ENCODE peak calls at places on chromosome 3, in seven cellular contexts. K is neuronal stem cell, I is mucosa of descending colon, X is thoracic aorta, A is astrocyte of the cerebellum, O is lower leg skin, C is K562. Y is an unnamed sample.

GRCh38 chr3:15051531-15051930 is 13.6 kb downstream of the MRPS25 start:
- DNase-seq in K (no peak), I (peak), X (no peak), A (no peak), O (no peak), C (peak), Y (peak)

GRCh38 chr3:194890086-194890485 is 204.4 kb downstream of the FAM43A start:
- DNase-seq in K (no peak), I (no peak), X (no peak), A (no peak), O (no peak), C (no peak), Y (no peak)

GRCh38 chr3:13281657-13282527 is 138.2 kb downstream of the NUP210 start:
- DNase-seq in K (no peak), I (no peak), X (no peak), A (no peak), O (no peak), C (peak), Y (no peak)

GRCh38 chr3:138118863-138119766 is 3.7 kb upstream of the DZIP1L start:
- DNase-seq in K (peak), I (peak), X (peak), A (peak), O (peak), C (peak), Y (peak)

GRCh38 chr3:50660386-50660785 is 14.3 kb upstream of the DOCK3 start:
- DNase-seq in K (no peak), I (no peak), X (no peak), A (no peak), O (no peak), C (no peak), Y (no peak)

GRCh38 chr3:73349657-73350056 is 275.1 kb downstream of the PDZRN3 start:
- DNase-seq in K (no peak), I (no peak), X (no peak), A (no peak), O (no peak), C (no peak), Y (no peak)

GRCh38 chr3:52827441-52827840 is 3.0 kb downstream of the ITIH4 start:
- DNase-seq in K (no peak), I (no peak), X (no peak), A (no peak), O (no peak), C (no peak), Y (no peak)

GRCh38 chr3:154795582-154795981 is 284.5 kb upstream of the MME start:
- DNase-seq in K (no peak), I (no peak), X (no peak), A (peak), O (no peak), C (no peak), Y (no peak)

GRCh38 chr3:98022978-98023820 is 11.9 kb downstream of the GABRR3 start:
- DNase-seq in K (peak), I (peak), X (peak), A (peak), O (peak), C (peak), Y (peak)

GRCh38 chr3:12716605-12717121 is 42.4 kb downstream of the TMEM40 start:
- DNase-seq in K (no peak), I (no peak), X (no peak), A (no peak), O (no peak), C (peak), Y (no peak)

GRCh38 chr3:59514865-59515482 is 465.1 kb upstream of the CFAP20DC start:
- DNase-seq in K (no peak), I (no peak), X (no peak), A (no peak), O (no peak), C (no peak), Y (no peak)

GRCh38 chr3:188160751-188161150 is 6.8 kb downstream of the LPP start:
- DNase-seq in K (no peak), I (no peak), X (no peak), A (no peak), O (no peak), C (no peak), Y (no peak)

GRCh38 chr3:121988146-121988545 is 33.9 kb downstream of the ILDR1 start:
- DNase-seq in K (no peak), I (no peak), X (no peak), A (no peak), O (no peak), C (no peak), Y (no peak)

GRCh38 chr3:126394977-126395321 is 240 bp downstream of the CFAP100 start:
- DNase-seq in K (no peak), I (no peak), X (no peak), A (no peak), O (no peak), C (no peak), Y (no peak)

GRCh38 chr3:126395846-126396513 is 1.3 kb downstream of the CFAP100 start:
- DNase-seq in K (no peak), I (no peak), X (no peak), A (no peak), O (no peak), C (no peak), Y (no peak)

GRCh38 chr3:126392246-126392645 is 2.5 kb upstream of the CFAP100 start:
- DNase-seq in K (no peak), I (no peak), X (no peak), A (no peak), O (no peak), C (no peak), Y (no peak)

GRCh38 chr3:126393563-126393962 is 1.1 kb upstream of the CFAP100 start:
- DNase-seq in K (no peak), I (no peak), X (no peak), A (no peak), O (no peak), C (no peak), Y (no peak)

DNA sequence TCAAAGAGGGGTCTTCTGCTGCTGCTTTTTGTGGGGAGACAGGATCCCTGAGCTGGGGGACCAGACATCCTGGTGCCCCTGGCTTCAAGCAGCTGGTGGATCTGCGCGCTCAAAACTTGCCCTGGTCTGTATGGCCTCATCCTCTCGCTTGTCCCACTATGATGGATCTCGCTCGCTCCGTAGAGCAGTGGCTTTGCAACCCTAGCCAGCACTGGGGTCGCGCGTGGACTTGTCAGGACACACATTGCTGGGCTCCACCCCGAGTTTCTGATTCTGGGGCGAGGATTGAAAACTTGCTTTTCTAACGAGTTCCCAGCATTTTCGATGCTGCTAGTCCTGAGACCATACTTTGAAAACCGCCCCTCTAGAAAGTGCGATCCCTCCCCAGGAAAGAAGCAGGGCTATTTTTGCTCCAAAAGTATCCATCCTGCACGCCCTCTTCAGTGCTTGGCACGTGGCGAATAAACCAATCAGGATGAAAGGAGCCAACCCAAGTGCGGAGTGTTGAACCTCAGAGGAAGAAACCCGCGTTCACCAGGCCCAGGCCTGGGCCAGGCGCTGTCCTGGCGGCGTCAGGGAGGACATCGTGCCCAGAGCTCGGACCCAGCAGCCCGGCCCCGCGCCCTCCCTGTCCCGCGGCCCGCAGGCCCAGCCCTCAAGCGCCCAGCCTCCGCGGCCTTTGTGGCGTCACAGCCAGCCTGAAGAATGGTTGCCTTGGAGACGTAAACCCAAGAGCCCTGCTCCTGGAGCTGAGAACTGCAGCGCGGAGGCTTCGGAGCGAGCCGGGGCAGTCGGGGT is at the start of gene CFAP100:
- DNase-seq in K (peak), I (no peak), X (no peak), A (no peak), O (no peak), C (no peak), Y (no peak)
- H3K4me3 ChIP-seq in K (peak), I (no peak), X (peak), A (peak), O (no peak), C (no peak), Y (no peak)

GRCh38 chr3:100982710-100983109 is 10.5 kb downstream of the ABI3BP start:
- DNase-seq in K (no peak), I (peak), X (no peak), A (peak), O (peak), C (no peak), Y (no peak)
- H3K4me3 ChIP-seq in K (no peak), I (no peak), X (peak), A (no peak), O (no peak), C (no peak), Y (no peak)

DNA sequence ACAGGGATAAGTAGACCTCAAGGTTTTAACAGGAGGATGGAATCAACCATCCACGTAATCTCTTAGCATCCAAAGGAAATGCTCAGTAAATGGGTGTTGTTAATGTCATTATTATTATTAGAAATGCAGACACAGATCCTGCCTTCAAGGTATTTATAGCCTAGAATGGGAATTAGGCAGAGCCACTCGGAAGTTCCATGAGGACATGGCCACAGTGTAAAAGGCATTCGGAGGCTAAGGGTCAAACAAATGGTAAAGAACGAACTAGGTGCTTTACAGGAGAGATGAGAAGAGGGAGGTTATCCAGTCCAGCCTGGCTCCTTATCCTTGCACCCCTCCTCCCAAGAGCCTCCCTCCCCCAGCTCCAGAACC is 65.0 kb downstream of the SRGAP3 start:
- DNase-seq in K (no peak), I (no peak), X (no peak), A (no peak), O (no peak), C (no peak), Y (no peak)
- H3K4me3 ChIP-seq in K (no peak), I (no peak), X (no peak), A (no peak), O (no peak), C (no peak), Y (no peak)

GRCh38 chr3:147380996-147381376 is 25.4 kb downstream of the ZIC4 start:
- DNase-seq in K (no peak), I (no peak), X (no peak), A (no peak), O (no peak), C (no peak), Y (no peak)

GRCh38 chr3:147380271-147380995 is 25.9 kb downstream of the ZIC4 start:
- DNase-seq in K (no peak), I (no peak), X (no peak), A (no peak), O (no peak), C (no peak), Y (no peak)

GRCh38 chr3:147378186-147378503 is 28.2 kb downstream of the ZIC4 start:
- DNase-seq in K (no peak), I (no peak), X (no peak), A (no peak), O (no peak), C (no peak), Y (no peak)

GRCh38 chr3:147379651-147380050 is 26.7 kb downstream of the ZIC4 start:
- DNase-seq in K (no peak), I (no peak), X (no peak), A (no peak), O (no peak), C (no peak), Y (no peak)

DNA sequence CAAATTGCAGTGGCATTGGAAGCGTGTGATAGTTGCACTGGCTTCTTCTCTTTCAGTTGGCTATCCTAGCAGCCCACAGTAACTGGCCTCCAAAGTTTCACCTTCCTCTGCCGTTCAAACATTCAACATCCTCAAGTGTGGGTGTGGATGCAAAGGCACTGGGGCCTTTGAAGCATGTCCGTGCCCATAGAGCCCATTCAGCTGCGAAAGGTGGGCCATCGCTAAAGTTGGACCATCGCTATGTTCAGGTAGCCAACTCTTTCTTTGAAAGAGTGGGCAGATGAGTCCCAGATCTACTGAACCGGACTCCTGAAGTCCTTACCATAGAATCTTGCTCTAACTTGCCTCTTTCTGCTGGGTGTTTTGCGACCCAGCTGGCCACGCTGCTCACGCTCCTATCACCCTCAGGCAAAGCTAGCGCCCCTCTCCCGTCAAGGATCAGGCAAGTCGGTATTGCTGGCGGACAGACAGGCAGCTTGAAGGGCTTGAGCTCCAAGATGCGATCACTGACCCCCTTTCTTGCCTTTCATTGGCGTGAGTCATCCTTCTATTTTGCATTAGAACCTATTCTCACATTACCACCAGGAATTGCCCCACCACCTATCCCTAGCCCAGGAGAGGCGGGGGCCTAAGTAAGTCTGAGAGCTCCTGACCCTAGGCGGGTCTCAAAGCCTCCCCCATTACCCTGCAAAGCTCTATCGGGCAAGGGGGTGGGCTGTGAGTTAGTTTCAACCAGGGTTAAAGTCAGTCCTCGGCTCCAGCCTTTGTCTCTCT is 28.7 kb downstream of the ZIC4 start:
- DNase-seq in K (no peak), I (no peak), X (no peak), A (no peak), O (no peak), C (no peak), Y (no peak)
- H3K4me3 ChIP-seq in K (peak), I (no peak), X (no peak), A (no peak), O (no peak), C (no peak), Y (no peak)

GRCh38 chr3:159989973-159990846 is 1.6 kb downstream of the IL12A start:
- DNase-seq in K (no peak), I (no peak), X (no peak), A (no peak), O (no peak), C (no peak), Y (no peak)
- H3K4me3 ChIP-seq in K (peak), I (no peak), X (no peak), A (no peak), O (no peak), C (no peak), Y (no peak)

GRCh38 chr3:125051715-125052581 is 3.8 kb downstream of the HEG1 start:
- DNase-seq in K (no peak), I (peak), X (peak), A (peak), O (no peak), C (no peak), Y (no peak)
- H3K4me3 ChIP-seq in K (no peak), I (no peak), X (peak), A (peak), O (no peak), C (no peak), Y (peak)

DNA sequence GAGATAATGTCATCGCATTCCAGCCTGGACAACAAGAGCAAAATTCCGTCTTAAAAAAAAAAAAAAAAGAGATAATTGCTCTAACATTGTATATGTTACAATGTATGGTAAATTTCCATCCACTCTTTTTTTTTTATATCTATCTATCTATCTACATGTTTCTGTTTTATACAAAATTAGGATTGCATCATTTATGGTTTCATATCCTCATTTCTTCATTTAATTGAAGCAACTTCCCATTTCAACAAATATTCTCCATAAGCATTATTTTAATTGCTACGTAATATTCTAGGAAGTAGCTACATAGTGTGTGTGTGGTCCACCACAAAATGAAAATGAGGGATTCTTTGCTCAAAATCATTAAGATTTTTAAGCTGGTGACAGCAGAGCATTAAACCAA is 18.4 kb downstream of the RBP1 start:
- DNase-seq in K (no peak), I (no peak), X (no peak), A (no peak), O (peak), C (no peak), Y (no peak)
- H3K4me3 ChIP-seq in K (no peak), I (no peak), X (no peak), A (no peak), O (no peak), C (no peak), Y (no peak)

DNA sequence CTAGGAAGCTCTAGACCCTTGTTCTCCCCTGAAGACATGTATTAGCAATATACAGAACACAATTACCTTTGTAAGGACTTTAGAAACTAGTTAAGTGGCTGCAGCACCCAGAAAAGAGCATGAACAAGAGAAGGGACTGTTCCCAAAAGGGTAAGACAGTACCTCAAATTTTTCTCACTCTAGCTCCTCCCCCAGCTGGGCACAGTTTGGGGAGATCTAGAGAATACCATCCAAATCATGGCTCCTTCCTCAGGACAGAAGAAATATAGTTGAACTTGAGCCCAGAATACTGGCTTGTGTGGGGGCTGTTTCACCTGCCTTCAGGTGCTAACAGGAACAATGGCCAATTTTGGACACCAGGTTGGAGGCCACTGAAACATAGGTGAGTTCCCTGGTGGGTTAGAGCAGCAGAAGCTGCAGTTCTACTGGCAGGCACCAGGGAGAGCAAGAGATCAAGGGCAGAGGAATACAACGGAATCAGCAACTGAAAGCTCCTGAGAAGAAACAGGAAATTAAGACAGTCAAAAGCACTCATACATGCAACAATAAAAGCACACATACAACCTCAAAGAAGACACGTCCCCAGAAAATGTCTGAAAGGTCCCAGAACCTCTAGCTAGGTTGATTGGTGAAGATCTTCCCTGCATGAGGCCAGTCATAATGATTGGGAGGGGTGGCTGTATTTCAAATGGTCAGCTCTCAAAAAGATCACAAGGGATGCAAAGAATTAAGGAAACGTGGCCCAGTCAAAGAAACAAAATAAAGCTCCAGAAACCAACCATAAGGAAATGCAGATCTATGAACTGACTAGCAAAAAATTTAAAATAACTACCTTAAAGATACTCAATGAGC is 104.9 kb upstream of the ASB14 start:
- DNase-seq in K (peak), I (peak), X (no peak), A (peak), O (no peak), C (peak), Y (peak)
- H3K4me3 ChIP-seq in K (no peak), I (no peak), X (no peak), A (no peak), O (no peak), C (no peak), Y (no peak)

DNA sequence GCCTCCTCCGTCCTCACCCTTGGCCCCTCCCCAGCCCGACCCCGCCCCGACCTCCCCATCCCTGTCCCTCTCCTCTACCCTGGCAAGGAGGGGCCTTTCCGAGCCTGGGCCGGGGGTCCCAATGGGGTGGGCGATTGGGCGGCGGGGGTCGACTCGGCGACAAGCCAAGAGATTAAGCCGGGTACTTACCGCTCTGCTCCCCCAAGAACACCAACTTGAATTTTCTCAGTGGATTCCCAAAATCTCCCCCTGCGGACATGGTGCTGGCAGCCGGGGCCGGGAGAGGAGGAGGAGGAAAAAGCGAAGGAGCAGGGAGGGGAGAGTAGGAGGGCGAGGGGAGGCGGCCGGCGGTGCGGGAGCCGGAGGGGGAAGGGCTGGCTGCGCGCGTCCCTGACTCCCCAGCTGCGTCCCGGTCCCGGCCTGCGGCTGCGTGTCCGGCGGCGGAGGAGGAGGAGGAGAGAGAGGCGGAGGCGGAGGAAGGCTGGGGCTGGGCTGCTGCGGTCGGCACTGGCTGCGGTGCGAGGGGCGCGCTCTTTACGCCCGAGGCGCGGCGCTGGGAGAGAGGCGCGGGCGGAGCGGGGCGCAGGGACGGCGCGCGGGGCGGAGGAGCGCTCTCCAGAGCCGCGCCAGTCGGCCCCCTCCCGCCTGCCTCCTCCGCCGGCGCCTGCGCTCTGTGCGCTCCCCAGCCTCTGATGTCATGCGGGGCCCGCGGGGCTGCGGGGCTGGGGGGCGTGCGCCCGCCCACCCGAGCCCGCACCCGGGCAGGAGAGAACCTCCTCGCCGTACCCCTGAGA is at the start of gene RAB6B:
- DNase-seq in K (peak), I (no peak), X (no peak), A (no peak), O (no peak), C (peak), Y (no peak)
- H3K4me3 ChIP-seq in K (peak), I (no peak), X (peak), A (peak), O (peak), C (peak), Y (peak)

GRCh38 chr3:184677344-184678316 is 34.2 kb downstream of the MAGEF1 start:
- DNase-seq in K (no peak), I (no peak), X (no peak), A (no peak), O (no peak), C (no peak), Y (no peak)
- H3K4me3 ChIP-seq in K (no peak), I (no peak), X (no peak), A (no peak), O (no peak), C (no peak), Y (no peak)

Y was measured in Panc1.